ENCODE peak calls at places on chromosomes 6 and 20, in ten cellular contexts. One of them, this sample, is unnamed. For H3K27me3, the result is how much of the 10 kb centered on the place peaks cover.

GRCh38 chr6:105397987-105398386 is 4.9 kb downstream of the PREP start:
- DNase-seq in cardiac muscle cell: no peak
- DNase-seq in Panc1: no peak
- DNase-seq in left ventricle myocardium inferior: no peak
- DNase-seq in neural progenitor cell: peak
- DNase-seq in thoracic aorta: no peak
- DNase-seq in adrenal gland: no peak
- DNase-seq in breast epithelium: no peak
- DNase-seq in fibroblast of lung: no peak
- DNase-seq in lung: no peak
- DNase-seq in this sample: no peak

GRCh38 chr20:19588731-19589130 is 169.3 kb upstream of the RIN2 start:
- DNase-seq in thoracic aorta: no peak
- DNase-seq in adrenal gland: no peak
- DNase-seq in cardiac muscle cell: no peak
- DNase-seq in neural progenitor cell: no peak
- DNase-seq in Panc1: no peak
- DNase-seq in lung: no peak
- DNase-seq in breast epithelium: peak
- DNase-seq in fibroblast of lung: no peak
- DNase-seq in left ventricle myocardium inferior: no peak
- DNase-seq in this sample: no peak

GRCh38 chr6:20483902-20484497 is 50.3 kb upstream of the CDKAL1 start:
- DNase-seq in adrenal gland: no peak
- DNase-seq in lung: no peak
- DNase-seq in breast epithelium: no peak
- DNase-seq in Panc1: no peak
- DNase-seq in fibroblast of lung: peak
- DNase-seq in cardiac muscle cell: peak
- DNase-seq in thoracic aorta: no peak
- DNase-seq in left ventricle myocardium inferior: no peak
- DNase-seq in neural progenitor cell: peak
- DNase-seq in this sample: no peak

GRCh38 chr6:19382676-19383075 is 454.5 kb upstream of the ID4 start:
- DNase-seq in thoracic aorta: no peak
- DNase-seq in cardiac muscle cell: no peak
- DNase-seq in fibroblast of lung: no peak
- DNase-seq in adrenal gland: no peak
- DNase-seq in neural progenitor cell: no peak
- DNase-seq in breast epithelium: no peak
- DNase-seq in lung: no peak
- DNase-seq in Panc1: no peak
- DNase-seq in left ventricle myocardium inferior: no peak
- DNase-seq in this sample: no peak

GRCh38 chr20:58910473-58910872 is 58.0 kb downstream of the GNAS start:
- DNase-seq in fibroblast of lung: no peak
- DNase-seq in cardiac muscle cell: no peak
- DNase-seq in breast epithelium: no peak
- DNase-seq in neural progenitor cell: no peak
- DNase-seq in lung: no peak
- DNase-seq in thoracic aorta: no peak
- DNase-seq in left ventricle myocardium inferior: no peak
- DNase-seq in Panc1: no peak
- DNase-seq in adrenal gland: no peak
- DNase-seq in this sample: no peak

GRCh38 chr6:105596284-105596755 is 193.4 kb upstream of the PREP start:
- DNase-seq in Panc1: peak
- DNase-seq in lung: no peak
- DNase-seq in left ventricle myocardium inferior: no peak
- DNase-seq in thoracic aorta: no peak
- DNase-seq in breast epithelium: no peak
- DNase-seq in fibroblast of lung: peak
- DNase-seq in adrenal gland: no peak
- DNase-seq in cardiac muscle cell: peak
- DNase-seq in neural progenitor cell: no peak
- DNase-seq in this sample: no peak

GRCh38 chr6:53233309-53233708 is 84.7 kb upstream of the GCM1 start:
- DNase-seq in fibroblast of lung: no peak
- DNase-seq in left ventricle myocardium inferior: no peak
- DNase-seq in thoracic aorta: no peak
- DNase-seq in cardiac muscle cell: no peak
- DNase-seq in lung: no peak
- DNase-seq in adrenal gland: no peak
- DNase-seq in neural progenitor cell: no peak
- DNase-seq in Panc1: no peak
- DNase-seq in breast epithelium: no peak
- DNase-seq in this sample: no peak

GRCh38 chr6:107129370-107129925 is 14.1 kb upstream of the BEND3 start:
- DNase-seq in left ventricle myocardium inferior: no peak
- DNase-seq in neural progenitor cell: no peak
- DNase-seq in thoracic aorta: no peak
- DNase-seq in cardiac muscle cell: peak
- DNase-seq in fibroblast of lung: no peak
- DNase-seq in lung: no peak
- DNase-seq in adrenal gland: no peak
- DNase-seq in breast epithelium: no peak
- DNase-seq in Panc1: no peak
- DNase-seq in this sample: no peak

GRCh38 chr6:53461041-53461656 is 83.8 kb downstream of the GCLC start:
- DNase-seq in Panc1: no peak
- DNase-seq in thoracic aorta: no peak
- DNase-seq in adrenal gland: no peak
- DNase-seq in neural progenitor cell: no peak
- DNase-seq in lung: no peak
- DNase-seq in fibroblast of lung: no peak
- DNase-seq in breast epithelium: no peak
- DNase-seq in cardiac muscle cell: peak
- DNase-seq in left ventricle myocardium inferior: no peak
- DNase-seq in this sample: no peak

GRCh38 chr20:63882257-63883208 is 12.4 kb upstream of the DNAJC5 start:
- DNase-seq in Panc1: no peak
- DNase-seq in lung: no peak
- DNase-seq in left ventricle myocardium inferior: no peak
- DNase-seq in thoracic aorta: no peak
- DNase-seq in fibroblast of lung: no peak
- DNase-seq in neural progenitor cell: no peak
- DNase-seq in breast epithelium: no peak
- DNase-seq in adrenal gland: no peak
- DNase-seq in cardiac muscle cell: no peak
- DNase-seq in this sample: no peak

GRCh38 chr20:64130876-64131275 is 23.5 kb upstream of the NPBWR2 start:
- DNase-seq in thoracic aorta: no peak
- DNase-seq in Panc1: no peak
- DNase-seq in left ventricle myocardium inferior: no peak
- DNase-seq in lung: no peak
- DNase-seq in neural progenitor cell: no peak
- DNase-seq in breast epithelium: no peak
- DNase-seq in adrenal gland: no peak
- DNase-seq in cardiac muscle cell: no peak
- DNase-seq in fibroblast of lung: no peak
- DNase-seq in this sample: peak

GRCh38 chr6:6918216-6918983 is 189.4 kb upstream of the RREB1 start:
- DNase-seq in Panc1: no peak
- DNase-seq in breast epithelium: no peak
- DNase-seq in fibroblast of lung: peak
- DNase-seq in lung: no peak
- DNase-seq in left ventricle myocardium inferior: no peak
- DNase-seq in neural progenitor cell: no peak
- DNase-seq in adrenal gland: peak
- DNase-seq in thoracic aorta: no peak
- DNase-seq in cardiac muscle cell: peak
- DNase-seq in this sample: no peak

GRCh38 chr20:22582960-22583772 is 1.2 kb downstream of the FOXA2 start:
- DNase-seq in left ventricle myocardium inferior: no peak
- DNase-seq in lung: no peak
- DNase-seq in Panc1: no peak
- DNase-seq in thoracic aorta: no peak
- DNase-seq in adrenal gland: no peak
- DNase-seq in breast epithelium: no peak
- DNase-seq in neural progenitor cell: peak
- DNase-seq in fibroblast of lung: no peak
- DNase-seq in cardiac muscle cell: no peak
- DNase-seq in this sample: no peak

GRCh38 chr6:31814677-31815024 is 432 bp downstream of the HSPA1L start:
- DNase-seq in thoracic aorta: peak
- DNase-seq in breast epithelium: peak
- DNase-seq in adrenal gland: peak
- DNase-seq in neural progenitor cell: peak
- DNase-seq in lung: peak
- DNase-seq in cardiac muscle cell: peak
- DNase-seq in left ventricle myocardium inferior: peak
- DNase-seq in fibroblast of lung: peak
- DNase-seq in Panc1: peak
- DNase-seq in this sample: peak

GRCh38 chr6:52596371-52597028 is 19.6 kb upstream of the TRAM2 start:
- DNase-seq in breast epithelium: no peak
- DNase-seq in cardiac muscle cell: peak
- DNase-seq in thoracic aorta: no peak
- DNase-seq in adrenal gland: no peak
- DNase-seq in neural progenitor cell: no peak
- DNase-seq in left ventricle myocardium inferior: no peak
- DNase-seq in fibroblast of lung: peak
- DNase-seq in Panc1: no peak
- DNase-seq in lung: no peak
- DNase-seq in this sample: no peak

GRCh38 chr20:18287546-18287914 is 797 bp upstream of the ZNF133 start:
- DNase-seq in Panc1: no peak
- DNase-seq in adrenal gland: peak
- DNase-seq in lung: no peak
- DNase-seq in fibroblast of lung: no peak
- DNase-seq in neural progenitor cell: no peak
- DNase-seq in left ventricle myocardium inferior: peak
- DNase-seq in thoracic aorta: no peak
- DNase-seq in breast epithelium: no peak
- DNase-seq in cardiac muscle cell: no peak
- DNase-seq in this sample: no peak

GRCh38 chr6:159306134-159306537 is 136.9 kb downstream of the FNDC1 start:
- DNase-seq in cardiac muscle cell: peak
- DNase-seq in neural progenitor cell: no peak
- DNase-seq in thoracic aorta: no peak
- DNase-seq in lung: no peak
- DNase-seq in adrenal gland: no peak
- DNase-seq in left ventricle myocardium inferior: no peak
- DNase-seq in Panc1: no peak
- DNase-seq in breast epithelium: no peak
- DNase-seq in fibroblast of lung: no peak
- DNase-seq in this sample: no peak

GRCh38 chr6:121522771-121523386 is 87.4 kb downstream of the GJA1 start:
- DNase-seq in left ventricle myocardium inferior: no peak
- DNase-seq in adrenal gland: no peak
- DNase-seq in breast epithelium: no peak
- DNase-seq in neural progenitor cell: no peak
- DNase-seq in thoracic aorta: no peak
- DNase-seq in lung: no peak
- DNase-seq in Panc1: no peak
- DNase-seq in cardiac muscle cell: peak
- DNase-seq in fibroblast of lung: no peak
- DNase-seq in this sample: no peak

GRCh38 chr6:26272171-26272631 is 92.8 kb upstream of the BTN3A2 start:
- DNase-seq in neural progenitor cell: peak
- DNase-seq in breast epithelium: peak
- DNase-seq in adrenal gland: peak
- DNase-seq in fibroblast of lung: no peak
- DNase-seq in Panc1: no peak
- DNase-seq in thoracic aorta: no peak
- DNase-seq in cardiac muscle cell: no peak
- DNase-seq in left ventricle myocardium inferior: peak
- DNase-seq in lung: no peak
- DNase-seq in this sample: peak

DNA sequence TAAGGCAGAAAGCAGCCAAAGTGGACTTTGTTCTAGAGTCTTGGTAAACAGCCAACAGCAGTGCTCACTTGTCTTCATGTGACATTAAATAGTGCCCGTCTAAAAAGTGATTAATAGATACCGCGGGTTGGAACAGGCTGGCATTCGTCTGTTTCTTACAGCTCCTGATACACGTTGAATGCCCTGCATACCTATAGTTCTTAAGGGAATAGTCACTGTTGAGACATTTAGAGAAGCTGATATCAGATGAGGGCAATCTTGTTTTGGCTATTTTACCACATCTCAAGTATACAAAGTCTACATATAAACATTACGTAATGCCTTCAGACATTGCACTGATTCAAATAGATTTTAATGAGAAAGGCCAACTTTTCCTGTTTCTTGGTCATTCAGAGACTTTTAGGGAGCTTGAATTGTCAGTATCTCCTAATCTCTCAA is 374.9 kb upstream of the FLRT3 start:
- DNase-seq in Panc1: peak
- DNase-seq in thoracic aorta: no peak
- DNase-seq in neural progenitor cell: peak
- DNase-seq in fibroblast of lung: peak
- DNase-seq in breast epithelium: no peak
- DNase-seq in adrenal gland: no peak
- DNase-seq in cardiac muscle cell: peak
- DNase-seq in left ventricle myocardium inferior: no peak
- DNase-seq in lung: no peak
- DNase-seq in this sample: no peak
- H3K27ac ChIP-seq in Panc1: no peak
- H3K27ac ChIP-seq in thoracic aorta: no peak
- H3K27ac ChIP-seq in neural progenitor cell: peak
- H3K27ac ChIP-seq in fibroblast of lung: no peak
- H3K27ac ChIP-seq in breast epithelium: no peak
- H3K27ac ChIP-seq in adrenal gland: no peak
- H3K27ac ChIP-seq in cardiac muscle cell: no peak
- H3K27ac ChIP-seq in left ventricle myocardium inferior: no peak
- H3K27ac ChIP-seq in lung: no peak
- H3K27ac ChIP-seq in this sample: no peak

GRCh38 chr6:13711384-13711725 is 280 bp downstream of the RANBP9 start:
- DNase-seq in adrenal gland: no peak
- DNase-seq in breast epithelium: no peak
- DNase-seq in left ventricle myocardium inferior: no peak
- DNase-seq in fibroblast of lung: no peak
- DNase-seq in cardiac muscle cell: no peak
- DNase-seq in Panc1: no peak
- DNase-seq in neural progenitor cell: no peak
- DNase-seq in thoracic aorta: no peak
- DNase-seq in lung: no peak
- DNase-seq in this sample: no peak
- TF ChIP-seq CTCF in adrenal gland: no peak
- TF ChIP-seq CTCF in breast epithelium: no peak
- TF ChIP-seq CTCF in left ventricle myocardium inferior: peak
- TF ChIP-seq CTCF in fibroblast of lung: peak
- TF ChIP-seq CTCF in cardiac muscle cell: no peak
- TF ChIP-seq CTCF in Panc1: peak
- TF ChIP-seq CTCF in neural progenitor cell: peak
- TF ChIP-seq CTCF in thoracic aorta: no peak
- TF ChIP-seq CTCF in lung: no peak
- TF ChIP-seq CTCF in this sample: no peak

GRCh38 chr20:36308318-36308710 is 2.2 kb downstream of the DLGAP4 start:
- DNase-seq in breast epithelium: no peak
- DNase-seq in neural progenitor cell: no peak
- DNase-seq in left ventricle myocardium inferior: no peak
- DNase-seq in Panc1: no peak
- DNase-seq in cardiac muscle cell: no peak
- DNase-seq in lung: no peak
- DNase-seq in fibroblast of lung: no peak
- DNase-seq in thoracic aorta: no peak
- DNase-seq in adrenal gland: no peak
- DNase-seq in this sample: no peak
- H3K27me3 ChIP-seq in breast epithelium: under half
- H3K27me3 ChIP-seq in neural progenitor cell: half or more
- H3K27me3 ChIP-seq in left ventricle myocardium inferior: half or more
- H3K27me3 ChIP-seq in Panc1: under half
- H3K27me3 ChIP-seq in cardiac muscle cell: half or more
- H3K27me3 ChIP-seq in lung: under half
- H3K27me3 ChIP-seq in fibroblast of lung: under half
- H3K27me3 ChIP-seq in thoracic aorta: under half
- H3K27me3 ChIP-seq in adrenal gland: under half
- H3K27me3 ChIP-seq in this sample: half or more

GRCh38 chr6:21791596-21791995 is 198.0 kb downstream of the SOX4 start:
- DNase-seq in cardiac muscle cell: peak
- DNase-seq in thoracic aorta: no peak
- DNase-seq in adrenal gland: no peak
- DNase-seq in neural progenitor cell: no peak
- DNase-seq in fibroblast of lung: no peak
- DNase-seq in lung: no peak
- DNase-seq in Panc1: no peak
- DNase-seq in left ventricle myocardium inferior: no peak
- DNase-seq in breast epithelium: no peak
- DNase-seq in this sample: no peak
- H3K27ac ChIP-seq in cardiac muscle cell: no peak
- H3K27ac ChIP-seq in thoracic aorta: no peak
- H3K27ac ChIP-seq in adrenal gland: no peak
- H3K27ac ChIP-seq in neural progenitor cell: no peak
- H3K27ac ChIP-seq in fibroblast of lung: no peak
- H3K27ac ChIP-seq in lung: no peak
- H3K27ac ChIP-seq in Panc1: peak
- H3K27ac ChIP-seq in left ventricle myocardium inferior: no peak
- H3K27ac ChIP-seq in breast epithelium: no peak
- H3K27ac ChIP-seq in this sample: no peak

This sample was measured in suprapubic skin.